ENCODE peak calls at places on chromosomes 7 and 10, in six cellular contexts. One of them, this sample, is unnamed.

GRCh38 chr10:68606918-68607317 is 46.8 kb downstream of the TET1 start:
- DNase-seq in cardiac muscle cell: no peak
- DNase-seq in stimulated activated CD8-positive, alpha-beta memory T cell treated with anti-CD3 and anti-CD28 coated beads, Interleukin-15, amount 100 ng/mL, for 1 hour: no peak
- DNase-seq in hypothalamus: no peak
- DNase-seq in mammary epithelial cell: no peak
- DNase-seq in T-helper 9 cell: no peak
- DNase-seq in this sample: no peak

GRCh38 chr10:130623680-130624271 is 487.6 kb downstream of the GLRX3 start:
- DNase-seq in cardiac muscle cell: no peak
- DNase-seq in stimulated activated CD8-positive, alpha-beta memory T cell treated with anti-CD3 and anti-CD28 coated beads, Interleukin-15, amount 100 ng/mL, for 1 hour: no peak
- DNase-seq in hypothalamus: no peak
- DNase-seq in mammary epithelial cell: no peak
- DNase-seq in T-helper 9 cell: no peak
- DNase-seq in this sample: no peak

GRCh38 chr7:140595468-140596147 is 45.0 kb downstream of the DENND2A start:
- DNase-seq in cardiac muscle cell: no peak
- DNase-seq in stimulated activated CD8-positive, alpha-beta memory T cell treated with anti-CD3 and anti-CD28 coated beads, Interleukin-15, amount 100 ng/mL, for 1 hour: no peak
- DNase-seq in hypothalamus: no peak
- DNase-seq in mammary epithelial cell: no peak
- DNase-seq in T-helper 9 cell: no peak
- DNase-seq in this sample: no peak

GRCh38 chr7:139032473-139032872 is 3.4 kb downstream of the ZC3HAV1L start:
- DNase-seq in cardiac muscle cell: no peak
- DNase-seq in stimulated activated CD8-positive, alpha-beta memory T cell treated with anti-CD3 and anti-CD28 coated beads, Interleukin-15, amount 100 ng/mL, for 1 hour: no peak
- DNase-seq in hypothalamus: no peak
- DNase-seq in mammary epithelial cell: no peak
- DNase-seq in T-helper 9 cell: no peak
- DNase-seq in this sample: no peak

GRCh38 chr7:110852156-110852858 is 238.6 kb upstream of the LRRN3 start:
- DNase-seq in cardiac muscle cell: no peak
- DNase-seq in stimulated activated CD8-positive, alpha-beta memory T cell treated with anti-CD3 and anti-CD28 coated beads, Interleukin-15, amount 100 ng/mL, for 1 hour: no peak
- DNase-seq in hypothalamus: no peak
- DNase-seq in mammary epithelial cell: peak
- DNase-seq in T-helper 9 cell: no peak
- DNase-seq in this sample: no peak

GRCh38 chr7:99407849-99408346 is 499 bp downstream of the PDAP1 start:
- DNase-seq in cardiac muscle cell: peak
- DNase-seq in stimulated activated CD8-positive, alpha-beta memory T cell treated with anti-CD3 and anti-CD28 coated beads, Interleukin-15, amount 100 ng/mL, for 1 hour: no peak
- DNase-seq in hypothalamus: no peak
- DNase-seq in mammary epithelial cell: peak
- DNase-seq in T-helper 9 cell: peak
- DNase-seq in this sample: no peak

GRCh38 chr7:95871078-95871848 is 98.9 kb downstream of the DYNC1I1 start:
- DNase-seq in cardiac muscle cell: peak
- DNase-seq in stimulated activated CD8-positive, alpha-beta memory T cell treated with anti-CD3 and anti-CD28 coated beads, Interleukin-15, amount 100 ng/mL, for 1 hour: no peak
- DNase-seq in hypothalamus: no peak
- DNase-seq in mammary epithelial cell: peak
- DNase-seq in T-helper 9 cell: no peak
- DNase-seq in this sample: peak

GRCh38 chr7:149369497-149369896 is 91.4 kb downstream of the ZNF777 start:
- DNase-seq in cardiac muscle cell: no peak
- DNase-seq in stimulated activated CD8-positive, alpha-beta memory T cell treated with anti-CD3 and anti-CD28 coated beads, Interleukin-15, amount 100 ng/mL, for 1 hour: no peak
- DNase-seq in hypothalamus: no peak
- DNase-seq in mammary epithelial cell: peak
- DNase-seq in T-helper 9 cell: no peak
- DNase-seq in this sample: no peak

GRCh38 chr10:69467928-69468770 is 16.9 kb downstream of the TSPAN15 start:
- DNase-seq in cardiac muscle cell: no peak
- DNase-seq in stimulated activated CD8-positive, alpha-beta memory T cell treated with anti-CD3 and anti-CD28 coated beads, Interleukin-15, amount 100 ng/mL, for 1 hour: no peak
- DNase-seq in hypothalamus: no peak
- DNase-seq in mammary epithelial cell: no peak
- DNase-seq in T-helper 9 cell: no peak
- DNase-seq in this sample: no peak

GRCh38 chr10:7333995-7334964 is 76.6 kb downstream of the SFMBT2 start:
- DNase-seq in cardiac muscle cell: peak
- DNase-seq in stimulated activated CD8-positive, alpha-beta memory T cell treated with anti-CD3 and anti-CD28 coated beads, Interleukin-15, amount 100 ng/mL, for 1 hour: no peak
- DNase-seq in hypothalamus: no peak
- DNase-seq in mammary epithelial cell: no peak
- DNase-seq in T-helper 9 cell: no peak
- DNase-seq in this sample: no peak

GRCh38 chr7:87934699-87935372 is 785 bp downstream of the ADAM22 start:
- DNase-seq in cardiac muscle cell: peak
- DNase-seq in stimulated activated CD8-positive, alpha-beta memory T cell treated with anti-CD3 and anti-CD28 coated beads, Interleukin-15, amount 100 ng/mL, for 1 hour: no peak
- DNase-seq in hypothalamus: no peak
- DNase-seq in mammary epithelial cell: peak
- DNase-seq in T-helper 9 cell: no peak
- DNase-seq in this sample: peak

GRCh38 chr7:134458341-134458805 is 527 bp downstream of the AKR1B1 start:
- DNase-seq in cardiac muscle cell: peak
- DNase-seq in stimulated activated CD8-positive, alpha-beta memory T cell treated with anti-CD3 and anti-CD28 coated beads, Interleukin-15, amount 100 ng/mL, for 1 hour: peak
- DNase-seq in hypothalamus: no peak
- DNase-seq in mammary epithelial cell: peak
- DNase-seq in T-helper 9 cell: peak
- DNase-seq in this sample: peak

GRCh38 chr10:63157845-63158624 is 24.9 kb downstream of the NRBF2 start:
- DNase-seq in cardiac muscle cell: peak
- DNase-seq in stimulated activated CD8-positive, alpha-beta memory T cell treated with anti-CD3 and anti-CD28 coated beads, Interleukin-15, amount 100 ng/mL, for 1 hour: peak
- DNase-seq in hypothalamus: peak
- DNase-seq in mammary epithelial cell: peak
- DNase-seq in T-helper 9 cell: peak
- DNase-seq in this sample: peak

GRCh38 chr7:1380211-1380815 is 79.0 kb downstream of the MICALL2 start:
- DNase-seq in cardiac muscle cell: no peak
- DNase-seq in stimulated activated CD8-positive, alpha-beta memory T cell treated with anti-CD3 and anti-CD28 coated beads, Interleukin-15, amount 100 ng/mL, for 1 hour: no peak
- DNase-seq in hypothalamus: no peak
- DNase-seq in mammary epithelial cell: no peak
- DNase-seq in T-helper 9 cell: no peak
- DNase-seq in this sample: no peak

GRCh38 chr10:35731828-35732227 is 89.7 kb upstream of the FZD8 start:
- DNase-seq in cardiac muscle cell: peak
- DNase-seq in stimulated activated CD8-positive, alpha-beta memory T cell treated with anti-CD3 and anti-CD28 coated beads, Interleukin-15, amount 100 ng/mL, for 1 hour: no peak
- DNase-seq in hypothalamus: no peak
- DNase-seq in mammary epithelial cell: no peak
- DNase-seq in T-helper 9 cell: no peak
- DNase-seq in this sample: no peak